ENCODE peak calls at places on chromosomes 13 and 19, in five cellular contexts. V is transverse colon, L is uterus, J is ovary, C is suprapubic skin. F is an unnamed sample.

GRCh38 chr13:29845440-29846056 is 4.9 kb downstream of the UBL3 start:
- DNase-seq in V (no peak), L (no peak), J (no peak), C (no peak), F (no peak)

GRCh38 chr13:40984670-40985366 is 34.3 kb downstream of the ELF1 start:
- DNase-seq in V (no peak), L (no peak), J (no peak), C (no peak), F (no peak)

GRCh38 chr13:75566658-75567057 is 17.1 kb downstream of the UCHL3 start:
- DNase-seq in V (no peak), L (no peak), J (no peak), C (no peak), F (no peak)

GRCh38 chr13:35164324-35164932 is 222.4 kb downstream of the NBEA start:
- DNase-seq in V (no peak), L (no peak), J (no peak), C (no peak), F (no peak)

GRCh38 chr19:29860492-29860891 is 48.7 kb downstream of the CCNE1 start:
- DNase-seq in V (no peak), L (no peak), J (no peak), C (no peak), F (peak)

GRCh38 chr13:77784531-77784930 is 87.0 kb downstream of the SLAIN1 start:
- DNase-seq in V (no peak), L (no peak), J (no peak), C (no peak), F (no peak)

GRCh38 chr19:19540707-19541515 is 2.8 kb downstream of the CILP2 start:
- DNase-seq in V (peak), L (no peak), J (peak), C (no peak), F (peak)

GRCh38 chr13:23946067-23946466 is 48.8 kb upstream of the C1QTNF9B start:
- DNase-seq in V (no peak), L (no peak), J (no peak), C (no peak), F (no peak)

GRCh38 chr19:44539236-44539819 is 9.9 kb upstream of the CEACAM20 start:
- DNase-seq in V (no peak), L (no peak), J (no peak), C (no peak), F (no peak)

GRCh38 chr19:19539738-19540703 is 2.0 kb downstream of the CILP2 start:
- DNase-seq in V (peak), L (peak), J (peak), C (no peak), F (peak)

GRCh38 chr19:29614780-29615179 is 8.7 kb downstream of the POP4 start:
- DNase-seq in V (no peak), L (no peak), J (no peak), C (no peak), F (peak)

GRCh38 chr13:83752141-83752540 is 130.1 kb downstream of the SLITRK1 start:
- DNase-seq in V (no peak), L (no peak), J (no peak), C (no peak), F (no peak)

GRCh38 chr19:32337176-32337808 is 8.1 kb upstream of the ZNF507 start:
- DNase-seq in V (no peak), L (no peak), J (no peak), C (no peak), F (no peak)
- H3K4me3 ChIP-seq in V (peak), L (no peak), J (no peak), C (peak), F (no peak)

GRCh38 chr19:11563530-11563929 is 4.5 kb upstream of the ELOF1 start:
- DNase-seq in V (no peak), L (no peak), J (no peak), C (no peak), F (no peak)

GRCh38 chr19:11558881-11559828 is at the start of gene ELOF1:
- DNase-seq in V (peak), L (peak), J (peak), C (peak), F (peak)

GRCh38 chr19:11556634-11557420 is 2.2 kb downstream of the ELOF1 start:
- DNase-seq in V (no peak), L (no peak), J (no peak), C (no peak), F (no peak)

GRCh38 chr19:11555246-11555645 is 3.8 kb downstream of the ELOF1 start:
- DNase-seq in V (no peak), L (no peak), J (no peak), C (no peak), F (no peak)

GRCh38 chr19:11560404-11560988 is 1.5 kb upstream of the ELOF1 start:
- DNase-seq in V (peak), L (no peak), J (peak), C (no peak), F (no peak)
- TF ChIP-seq POLR2A in V (no peak), L (no peak), J (no peak), C (no peak), F (no peak)

DNA sequence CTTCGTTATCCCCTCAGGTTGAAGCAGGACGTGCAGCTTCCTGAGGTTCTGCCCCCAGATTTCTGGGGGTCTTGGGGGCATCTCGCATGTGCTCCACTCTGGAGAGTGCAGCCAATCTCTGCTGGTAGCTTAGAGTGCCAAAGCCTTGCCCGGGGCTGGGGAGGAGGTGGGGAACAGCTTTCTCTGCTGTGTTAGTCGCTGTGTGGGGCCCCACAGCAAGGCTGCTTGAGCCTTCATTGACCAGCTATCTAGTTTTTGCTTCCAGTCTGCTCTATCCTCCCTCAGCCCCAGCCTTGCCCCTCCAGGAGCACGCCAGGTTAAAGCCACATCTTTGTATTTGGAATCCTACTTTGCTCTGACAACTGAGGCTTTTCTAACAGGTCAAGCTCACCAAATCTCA is 32.0 kb upstream of the MEDAG start:
- DNase-seq in V (no peak), L (no peak), J (no peak), C (no peak), F (no peak)
- H3K27ac ChIP-seq in V (no peak), L (peak), J (no peak), C (peak), F (no peak)

GRCh38 chr19:4911314-4911713 is 2.0 kb downstream of the UHRF1 start:
- DNase-seq in V (no peak), L (no peak), J (no peak), C (no peak), F (no peak)
- H3K4me3 ChIP-seq in V (peak), L (no peak), J (no peak), C (peak), F (peak)

GRCh38 chr19:20923077-20923871 is at the start of gene ZNF85:
- DNase-seq in V (peak), L (peak), J (peak), C (peak), F (peak)
- TF ChIP-seq POLR2A in V (peak), L (no peak), J (peak), C (no peak), F (no peak)

DNA sequence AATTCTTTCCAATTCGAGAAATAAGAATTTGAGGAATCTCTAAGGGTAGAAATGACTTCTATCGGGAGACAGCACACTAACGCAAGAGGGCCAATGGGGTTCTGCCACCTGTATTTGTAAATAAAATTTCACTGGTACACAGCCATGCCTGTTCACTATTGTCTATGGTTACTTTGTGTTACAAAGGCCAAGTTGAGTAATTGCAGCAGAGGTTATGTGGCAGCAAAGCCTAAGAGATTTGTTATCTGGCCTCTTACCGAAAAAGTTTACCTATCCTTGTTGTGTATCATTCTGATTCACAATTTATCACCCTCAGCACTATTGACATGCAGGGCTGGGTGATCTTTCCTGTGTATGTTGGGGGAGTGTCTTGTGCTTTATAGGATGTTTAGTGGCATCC is 278.0 kb downstream of the KLF5 start:
- DNase-seq in V (no peak), L (no peak), J (no peak), C (no peak), F (no peak)
- H3K27ac ChIP-seq in V (no peak), L (no peak), J (no peak), C (peak), F (peak)

DNA sequence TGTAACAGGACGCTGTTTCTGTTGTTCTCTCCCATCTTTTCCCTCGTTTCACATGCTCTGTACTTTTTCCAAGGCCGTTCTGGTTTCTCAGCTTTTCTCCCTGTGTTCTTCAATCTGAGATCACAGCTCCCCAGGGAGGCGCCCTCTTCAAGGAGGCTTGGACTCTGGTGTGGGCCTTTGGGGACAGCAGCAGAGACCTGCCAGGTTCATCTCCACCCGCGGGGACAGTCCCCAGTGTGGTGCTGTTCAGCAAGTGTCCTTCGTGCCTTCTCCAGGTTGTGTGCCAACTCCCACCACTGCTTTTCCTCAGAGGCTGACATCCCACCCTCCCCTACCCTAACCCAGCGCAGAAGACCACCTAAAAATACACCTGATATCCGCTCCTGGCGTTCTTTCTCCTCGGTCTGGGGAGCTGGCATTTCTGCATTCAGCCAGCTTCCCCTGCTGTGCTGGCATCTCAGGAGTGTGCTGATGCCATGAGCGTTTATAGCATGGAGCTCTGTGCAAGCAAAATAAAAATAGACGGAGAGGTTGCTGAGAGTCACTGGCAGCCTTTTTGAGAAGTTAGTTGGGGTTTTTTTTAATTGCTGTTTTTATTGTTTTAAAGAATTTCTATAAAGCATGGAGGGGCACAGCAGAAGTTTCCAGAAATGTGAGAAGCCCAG is 149.4 kb downstream of the STK24 start:
- DNase-seq in V (no peak), L (no peak), J (no peak), C (no peak), F (no peak)
- H3K4me3 ChIP-seq in V (no peak), L (no peak), J (no peak), C (no peak), F (no peak)

DNA sequence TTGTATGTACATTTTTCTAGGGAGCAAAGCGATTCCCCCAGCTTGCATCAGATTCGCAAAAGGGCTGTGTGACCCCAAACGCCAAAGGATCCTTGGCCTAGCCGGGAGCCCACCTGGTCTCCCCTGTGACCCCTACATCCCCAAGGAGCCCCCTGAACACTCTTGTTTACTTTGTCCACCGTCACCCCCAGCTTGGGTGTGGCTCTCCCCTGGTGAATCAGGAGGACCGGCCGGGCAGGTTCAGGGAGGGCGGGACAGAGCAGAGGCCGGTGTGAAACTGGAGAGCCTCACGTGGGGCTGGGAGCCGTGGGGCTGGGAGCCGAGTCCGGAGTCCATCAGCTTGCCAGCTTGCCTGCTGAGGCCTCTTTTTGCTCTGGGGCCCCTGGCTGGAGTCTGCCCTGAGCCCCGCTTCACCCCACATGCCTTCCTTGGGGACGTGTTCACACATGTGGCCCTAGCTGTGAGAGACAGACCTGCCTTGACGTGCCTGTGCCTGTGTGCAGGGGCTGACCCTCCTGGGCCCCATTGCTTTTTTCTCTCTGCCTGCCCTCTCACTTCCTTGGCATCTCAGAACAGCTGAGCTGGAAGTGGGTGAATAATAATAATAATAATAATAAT is 2.0 kb downstream of the ITPKC start:
- DNase-seq in V (peak), L (peak), J (peak), C (peak), F (peak)
- TF ChIP-seq POLR2A in V (peak), L (no peak), J (peak), C (no peak), F (no peak)

DNA sequence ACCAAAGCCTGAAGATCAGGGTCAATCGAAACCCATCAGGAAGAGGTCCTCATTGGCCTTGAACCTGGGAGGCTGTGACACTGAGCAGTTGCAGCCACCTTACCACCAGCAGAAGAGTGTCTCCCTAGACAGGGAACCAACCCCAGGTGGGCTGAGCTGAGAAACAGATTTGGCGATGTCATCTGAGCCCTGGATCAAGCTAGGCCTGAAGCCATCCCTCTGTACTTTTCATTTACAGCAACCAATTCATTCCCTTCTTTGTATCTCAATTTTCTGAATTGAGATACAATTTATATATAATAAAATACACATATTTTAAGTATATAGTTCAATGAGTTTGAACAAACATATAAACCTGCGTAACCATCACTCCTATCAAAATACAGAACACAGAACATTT is 14.6 kb downstream of the RHPN2 start:
- DNase-seq in V (no peak), L (no peak), J (no peak), C (no peak), F (no peak)
- H3K27ac ChIP-seq in V (peak), L (no peak), J (no peak), C (no peak), F (no peak)